ENCODE peak calls at places on chromosomes 16 and 17, in five cellular contexts. L is hepatocyte, W is PC-9, E is mammary epithelial cell, A is neural progenitor cell. Q is an unnamed sample. For H3K36me3, the result is how much of the 10 kb centered on the place peaks cover.

GRCh38 chr17:80504671-80505413 is 28.4 kb upstream of the NPTX1 start:
- DNase-seq in L (no peak), W (no peak), E (no peak), A (no peak), Q (no peak)

GRCh38 chr17:66540131-66540781 is 237.8 kb downstream of the PRKCA start:
- DNase-seq in L (peak), W (no peak), E (peak), A (peak), Q (peak)

GRCh38 chr16:86337581-86338402 is 172.5 kb upstream of the FOXF1 start:
- DNase-seq in L (no peak), W (no peak), E (no peak), A (no peak), Q (no peak)

GRCh38 chr16:2834968-2835367 is 4.9 kb downstream of the ZG16B start:
- DNase-seq in L (no peak), W (no peak), E (no peak), A (no peak), Q (no peak)

GRCh38 chr17:65668211-65668610 is 106.8 kb upstream of the AXIN2 start:
- DNase-seq in L (no peak), W (no peak), E (no peak), A (no peak), Q (no peak)

GRCh38 chr17:45700171-45701090 is 83.7 kb upstream of the CRHR1 start:
- DNase-seq in L (no peak), W (no peak), E (peak), A (no peak), Q (no peak)

GRCh38 chr17:58210922-58211321 is 8.1 kb downstream of the MKS1 start:
- DNase-seq in L (no peak), W (no peak), E (no peak), A (no peak), Q (no peak)

GRCh38 chr16:54346046-54346445 is 59.5 kb upstream of the IRX3 start:
- DNase-seq in L (no peak), W (no peak), E (no peak), A (no peak), Q (no peak)

GRCh38 chr16:57824880-57825279 is 22.6 kb upstream of the KIFC3 start:
- DNase-seq in L (peak), W (peak), E (peak), A (no peak), Q (no peak)

GRCh38 chr16:75244844-75245758 is 6.3 kb downstream of the BCAR1 start:
- DNase-seq in L (peak), W (peak), E (peak), A (peak), Q (peak)

GRCh38 chr17:16464001-16464640 is 27.9 kb downstream of the LRRC75A start:
- DNase-seq in L (no peak), W (no peak), E (no peak), A (no peak), Q (no peak)

GRCh38 chr16:49378816-49379215 is 5.2 kb downstream of the C16orf78 start:
- DNase-seq in L (no peak), W (no peak), E (no peak), A (no peak), Q (no peak)

GRCh38 chr17:61309857-61310256 is 89.8 kb upstream of the TBX2 start:
- DNase-seq in L (no peak), W (no peak), E (peak), A (no peak), Q (peak)

GRCh38 chr16:57204675-57205074 is 18.5 kb downstream of the RSPRY1 start:
- DNase-seq in L (no peak), W (no peak), E (no peak), A (peak), Q (no peak)

GRCh38 chr17:4366312-4367063 is at the start of gene UBE2G1:
- DNase-seq in L (peak), W (peak), E (peak), A (peak), Q (peak)
- TF ChIP-seq CTCF in L (peak), W (peak), E (peak), A (peak), Q (peak)

GRCh38 chr17:38400286-38400685 is 28.0 kb upstream of the ARHGAP23 start:
- DNase-seq in L (no peak), W (no peak), E (no peak), A (no peak), Q (no peak)
- H2AFZ ChIP-seq in L (no peak), W (no peak), E (no peak), A (no peak), Q (no peak)

DNA sequence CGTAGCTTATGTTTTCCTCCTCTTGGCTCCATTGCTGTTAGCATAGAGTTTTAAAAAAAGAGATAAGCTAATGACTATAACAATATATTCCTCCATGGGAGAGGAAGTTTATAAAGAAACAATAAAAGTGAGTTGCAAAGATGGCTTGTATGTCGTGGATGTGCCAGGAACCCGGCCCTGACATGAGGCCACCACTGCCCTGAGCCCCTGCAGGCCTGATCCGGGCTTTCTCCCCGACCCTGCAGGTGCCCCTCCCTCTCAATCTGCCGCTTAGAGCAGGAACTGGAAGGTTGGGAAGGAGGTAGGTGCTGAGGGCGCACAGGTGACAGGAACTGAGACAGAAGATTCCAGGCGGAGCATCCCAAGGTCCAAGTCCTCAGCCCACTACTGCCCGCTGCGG is 11.7 kb downstream of the PAM16 start:
- DNase-seq in L (no peak), W (no peak), E (no peak), A (no peak), Q (no peak)
- H3K36me3 ChIP-seq in L (under half), W (under half), E (under half), A (under half), Q (under half)

GRCh38 chr17:4750606-4751005 is 10.9 kb upstream of the CXCL16 start:
- DNase-seq in L (no peak), W (no peak), E (no peak), A (no peak), Q (no peak)
- TF ChIP-seq CTCF in L (no peak), W (no peak), E (no peak), A (no peak), Q (no peak)

DNA sequence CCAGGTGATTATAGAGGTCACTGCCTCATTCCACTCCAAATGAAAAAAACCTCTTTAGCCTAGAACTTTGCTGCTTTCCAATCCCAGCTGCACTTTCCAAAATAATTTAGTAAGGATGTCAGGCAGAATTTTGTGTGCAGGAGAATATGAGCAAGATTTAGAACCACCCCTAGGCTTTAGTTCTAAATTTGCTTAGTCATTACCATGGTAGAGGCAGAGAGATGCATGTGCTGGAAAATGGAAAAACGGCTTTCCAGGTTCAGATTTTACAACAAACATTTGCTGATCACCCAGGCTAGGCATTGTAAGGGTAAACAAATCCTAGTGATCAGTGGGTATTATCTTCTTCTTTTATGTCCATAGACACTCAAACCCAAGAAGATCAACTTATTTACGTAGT is 6.3 kb downstream of the KRT26 start:
- DNase-seq in L (no peak), W (no peak), E (no peak), A (no peak), Q (no peak)
- H2AFZ ChIP-seq in L (no peak), W (no peak), E (no peak), A (no peak), Q (no peak)

GRCh38 chr17:1539811-1540210 is 22.8 kb downstream of the PITPNA start:
- DNase-seq in L (no peak), W (no peak), E (no peak), A (no peak), Q (no peak)

GRCh38 chr17:1545618-1546017 is 17.0 kb downstream of the PITPNA start:
- DNase-seq in L (no peak), W (no peak), E (peak), A (no peak), Q (no peak)

GRCh38 chr17:1546292-1546922 is 16.2 kb downstream of the PITPNA start:
- DNase-seq in L (no peak), W (no peak), E (no peak), A (no peak), Q (peak)

GRCh38 chr17:1542316-1542715 is 20.3 kb downstream of the PITPNA start:
- DNase-seq in L (no peak), W (no peak), E (no peak), A (no peak), Q (no peak)

DNA sequence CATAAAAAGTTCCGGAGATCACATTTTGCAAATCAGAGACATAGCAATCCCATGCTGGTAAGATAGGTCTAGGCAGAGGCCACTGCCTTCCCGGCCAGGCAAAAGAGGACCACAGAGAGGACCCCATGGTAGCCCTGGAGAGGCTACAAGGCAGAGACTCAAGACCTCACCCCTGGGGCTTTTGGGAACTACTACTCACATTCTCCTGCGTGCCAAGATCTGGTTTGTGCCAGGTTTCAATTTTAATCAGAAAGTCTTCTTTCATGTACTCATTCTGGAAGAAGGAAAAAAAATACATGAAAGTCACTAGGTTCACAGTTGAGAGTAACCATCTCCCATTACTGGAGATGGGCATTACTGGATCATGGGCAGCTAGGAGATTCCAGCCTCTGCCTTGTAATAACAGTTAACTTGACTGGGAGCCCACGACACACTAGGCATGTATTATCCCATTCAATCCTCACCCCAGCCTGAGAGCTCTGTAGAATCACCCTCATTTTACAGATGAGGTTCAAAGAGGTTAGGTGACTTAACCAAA is 21.2 kb downstream of the PITPNA start:
- DNase-seq in L (no peak), W (no peak), E (no peak), A (no peak), Q (no peak)
- H3K36me3 ChIP-seq in L (under half), W (under half), E (under half), A (under half), Q (under half)

GRCh38 chr17:882827-883585 is 96.6 kb downstream of the NXN start:
- DNase-seq in L (peak), W (peak), E (peak), A (peak), Q (peak)

GRCh38 chr17:876272-876671 is 94.1 kb downstream of the MRM3 start:
- DNase-seq in L (no peak), W (no peak), E (no peak), A (no peak), Q (no peak)

GRCh38 chr17:880871-881269 is 98.7 kb downstream of the NXN start:
- DNase-seq in L (no peak), W (no peak), E (no peak), A (no peak), Q (no peak)

GRCh38 chr17:880074-880870 is 98.1 kb downstream of the MRM3 start:
- DNase-seq in L (no peak), W (peak), E (no peak), A (no peak), Q (peak)

GRCh38 chr17:879546-879945 is 97.4 kb downstream of the MRM3 start:
- DNase-seq in L (peak), W (peak), E (peak), A (peak), Q (peak)
- TF ChIP-seq CTCF in L (peak), W (peak), E (peak), A (peak), Q (peak)

GRCh38 chr17:64004903-64005733 is 7.0 kb downstream of the PRR29 start:
- DNase-seq in L (no peak), W (no peak), E (no peak), A (no peak), Q (no peak)
- H2AFZ ChIP-seq in L (no peak), W (no peak), E (no peak), A (no peak), Q (no peak)

Q was measured in fibroblast of lung.